ENCODE peak calls at places on chromosomes 2 and 18, in five cellular contexts. U is dorsolateral prefrontal cortex; L is activated CD4-positive, alpha-beta T cell treated with anti-CD3 and anti-CD28 coated beads, Interleukin-2, amount 10 ng/mL, durations not matched to agents 7 days and 5 days; W is tibial nerve; M is activated naive CD8-positive, alpha-beta T cell treated with anti-CD3 and anti-CD28 coated beads, Interleukin-2, amount 10 ng/mL, durations not matched to agents 7 days and 5 days. F is an unnamed sample.

GRCh38 chr2:131039535-131039907 is 53.7 kb downstream of the FAM168B start:
- DNase-seq in U (peak), L (no peak), W (no peak), M (no peak), F (no peak)

GRCh38 chr2:145258903-145259579 is 739.1 kb upstream of the ZEB2 start:
- DNase-seq in U (no peak), L (peak), W (no peak), M (no peak), F (peak)

GRCh38 chr2:41610501-41611242 is 437.1 kb upstream of the PKDCC start:
- DNase-seq in U (no peak), L (no peak), W (peak), M (no peak), F (peak)

GRCh38 chr18:13019301-13019700 is 28.1 kb downstream of the CEP192 start:
- DNase-seq in U (no peak), L (no peak), W (no peak), M (no peak), F (no peak)

GRCh38 chr2:230218411-230218810 is 1.4 kb downstream of the SP110 start:
- DNase-seq in U (no peak), L (peak), W (no peak), M (no peak), F (no peak)

GRCh38 chr2:28767367-28767766 is 15.7 kb downstream of the PPP1CB start:
- DNase-seq in U (no peak), L (no peak), W (no peak), M (no peak), F (no peak)

GRCh38 chr2:37011126-37011525 is 44.8 kb upstream of the STRN start:
- DNase-seq in U (no peak), L (no peak), W (no peak), M (no peak), F (no peak)

GRCh38 chr2:226796012-226796839 is 3.4 kb downstream of the IRS1 start:
- DNase-seq in U (no peak), L (no peak), W (no peak), M (no peak), F (no peak)

GRCh38 chr2:197311521-197312033 is 997 bp upstream of the ANKRD44 start:
- DNase-seq in U (no peak), L (no peak), W (no peak), M (no peak), F (peak)

GRCh38 chr2:173829727-173830126 is 135.4 kb downstream of the SP3 start:
- DNase-seq in U (no peak), L (no peak), W (no peak), M (no peak), F (no peak)

GRCh38 chr18:3397031-3397750 is 52.8 kb upstream of the TGIF1 start:
- DNase-seq in U (peak), L (no peak), W (no peak), M (no peak), F (no peak)

GRCh38 chr2:88690591-88691338 is 708 bp upstream of the RPIA start:
- DNase-seq in U (no peak), L (peak), W (no peak), M (no peak), F (peak)

GRCh38 chr2:38632018-38632417 is 29.3 kb upstream of the HNRNPLL start:
- DNase-seq in U (no peak), L (no peak), W (no peak), M (no peak), F (no peak)

GRCh38 chr2:101080214-101081068 is 70.7 kb downstream of the TBC1D8 start:
- DNase-seq in U (no peak), L (no peak), W (no peak), M (no peak), F (no peak)

GRCh38 chr2:151947524-151948165 is 119.4 kb upstream of the ARL5A start:
- DNase-seq in U (peak), L (no peak), W (no peak), M (no peak), F (peak)